ENCODE peak calls at places on chromosome 19, in four cellular contexts. One of them, this sample, is unnamed. For H3K4me1, the result is how much of the 10 kb centered on the place peaks cover.

GRCh38 chr19:4208385-4209094 is 20.8 kb upstream of the EBI3 start:
- DNase-seq in IMR-90: peak
- DNase-seq in Peyer's patch: peak
- DNase-seq in stomach: no peak
- DNase-seq in this sample: no peak

GRCh38 chr19:42942187-42942789 is 5.3 kb upstream of the PSG7 start:
- DNase-seq in IMR-90: peak
- DNase-seq in Peyer's patch: no peak
- DNase-seq in stomach: no peak
- DNase-seq in this sample: no peak

GRCh38 chr19:8395621-8396082 is 5.5 kb downstream of the RAB11B start:
- DNase-seq in IMR-90: no peak
- DNase-seq in Peyer's patch: no peak
- DNase-seq in stomach: no peak
- DNase-seq in this sample: no peak

GRCh38 chr19:10206226-10206873 is 11.6 kb upstream of the DNMT1 start:
- DNase-seq in IMR-90: peak
- DNase-seq in Peyer's patch: no peak
- DNase-seq in stomach: no peak
- DNase-seq in this sample: no peak

GRCh38 chr19:21321996-21322395 is 7.2 kb downstream of the ZNF708 start:
- DNase-seq in IMR-90: no peak
- DNase-seq in Peyer's patch: no peak
- DNase-seq in stomach: no peak
- DNase-seq in this sample: no peak

GRCh38 chr19:16470911-16471811 is 609 bp downstream of the EPS15L1 start:
- DNase-seq in IMR-90: peak
- DNase-seq in Peyer's patch: no peak
- DNase-seq in stomach: no peak
- DNase-seq in this sample: peak

GRCh38 chr19:54451331-54451871 is 2.4 kb downstream of the LENG8 start:
- DNase-seq in IMR-90: no peak
- DNase-seq in Peyer's patch: no peak
- DNase-seq in stomach: no peak
- DNase-seq in this sample: peak

GRCh38 chr19:17041994-17042393 is 15.4 kb upstream of the CPAMD8 start:
- DNase-seq in IMR-90: peak
- DNase-seq in Peyer's patch: no peak
- DNase-seq in stomach: no peak
- DNase-seq in this sample: no peak

GRCh38 chr19:39542198-39542597 is 2.2 kb upstream of the EID2 start:
- DNase-seq in IMR-90: no peak
- DNase-seq in Peyer's patch: no peak
- DNase-seq in stomach: no peak
- DNase-seq in this sample: no peak

GRCh38 chr19:39543477-39543857 is 3.5 kb upstream of the EID2 start:
- DNase-seq in IMR-90: no peak
- DNase-seq in Peyer's patch: no peak
- DNase-seq in stomach: no peak
- DNase-seq in this sample: no peak

GRCh38 chr19:39539519-39540332 is at the start of gene EID2:
- DNase-seq in IMR-90: peak
- DNase-seq in Peyer's patch: peak
- DNase-seq in stomach: peak
- DNase-seq in this sample: peak

GRCh38 chr19:39539165-39539518 is 819 bp downstream of the EID2 start:
- DNase-seq in IMR-90: peak
- DNase-seq in Peyer's patch: no peak
- DNase-seq in stomach: no peak
- DNase-seq in this sample: no peak

DNA sequence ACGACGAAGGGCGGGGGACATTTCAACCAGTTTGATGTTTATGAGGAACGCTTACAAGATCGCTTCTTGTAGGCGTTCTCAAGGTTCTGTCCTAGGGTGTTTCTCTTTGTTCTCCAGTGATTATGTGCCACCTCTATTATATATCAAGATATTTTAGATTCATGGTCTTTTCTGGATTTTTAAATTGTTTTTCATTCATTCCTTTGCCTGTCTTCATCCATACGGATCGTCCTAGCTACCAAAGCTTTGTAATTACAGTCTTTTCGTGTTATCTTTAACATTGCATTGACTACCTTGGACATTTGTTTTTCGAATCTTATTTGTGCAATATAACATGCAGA is 342 bp upstream of the EID2 start:
- DNase-seq in IMR-90: no peak
- DNase-seq in Peyer's patch: no peak
- DNase-seq in stomach: no peak
- DNase-seq in this sample: no peak
- H3K4me1 ChIP-seq in IMR-90: under half
- H3K4me1 ChIP-seq in Peyer's patch: under half
- H3K4me1 ChIP-seq in stomach: under half
- H3K4me1 ChIP-seq in this sample: under half

DNA sequence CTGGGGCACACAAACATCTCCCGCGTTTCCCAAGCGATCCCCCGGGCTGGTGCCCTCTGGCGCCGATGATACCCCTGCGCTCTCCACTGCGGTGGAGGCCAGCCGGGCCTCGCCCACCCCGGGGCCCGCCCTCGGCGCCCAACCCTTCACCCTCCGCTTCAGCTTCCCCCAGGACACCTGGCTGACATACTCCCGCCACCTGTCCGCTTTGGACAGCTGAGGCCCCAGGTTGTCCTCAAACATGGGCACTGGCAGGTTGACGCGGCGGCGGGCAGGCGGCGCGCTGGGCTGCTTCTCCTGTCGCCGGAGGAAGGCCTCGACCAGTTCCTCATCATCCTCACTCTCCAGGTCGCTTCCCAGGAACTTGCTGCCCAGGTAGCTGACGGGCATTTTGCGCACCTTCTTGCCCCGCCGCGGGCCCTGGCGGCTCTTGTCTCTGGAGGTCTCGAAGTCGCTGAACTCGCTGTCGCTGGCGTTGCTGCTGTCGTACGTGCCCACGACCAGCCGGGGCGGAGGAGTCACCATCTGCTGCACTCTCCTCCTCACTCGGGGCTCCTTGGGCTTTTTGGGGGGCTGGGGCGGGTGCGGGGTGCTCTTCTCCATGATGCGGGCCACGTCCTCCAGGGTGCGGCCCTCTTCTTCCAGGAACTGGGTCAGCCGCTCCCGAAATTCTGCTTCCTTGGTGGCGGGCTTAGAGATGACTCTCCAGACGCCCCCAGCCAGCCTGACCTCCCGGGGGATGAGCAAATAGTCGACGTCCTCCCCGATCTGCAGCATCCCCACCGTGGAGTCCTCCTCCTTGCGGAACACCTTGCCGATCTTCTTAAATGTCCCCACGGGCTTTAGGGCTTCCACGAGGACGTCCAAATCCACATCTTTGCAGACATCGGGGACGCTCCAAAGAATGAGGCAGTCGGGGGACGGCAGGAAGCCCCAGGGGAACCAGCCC is 1.1 kb downstream of the CCDC8 start:
- DNase-seq in IMR-90: no peak
- DNase-seq in Peyer's patch: no peak
- DNase-seq in stomach: no peak
- DNase-seq in this sample: peak
- TF ChIP-seq CTCF in IMR-90: no peak
- TF ChIP-seq CTCF in Peyer's patch: no peak
- TF ChIP-seq CTCF in stomach: no peak
- TF ChIP-seq CTCF in this sample: no peak

GRCh38 chr19:38210458-38210987 is 13.5 kb downstream of the DPF1 start:
- DNase-seq in IMR-90: peak
- DNase-seq in Peyer's patch: no peak
- DNase-seq in stomach: no peak
- DNase-seq in this sample: no peak
- H3K4me1 ChIP-seq in IMR-90: under half
- H3K4me1 ChIP-seq in Peyer's patch: under half
- H3K4me1 ChIP-seq in stomach: under half
- H3K4me1 ChIP-seq in this sample: under half

GRCh38 chr19:31353826-31354225 is 4.6 kb upstream of the TSHZ3 start:
- DNase-seq in IMR-90: no peak
- DNase-seq in Peyer's patch: no peak
- DNase-seq in stomach: no peak
- DNase-seq in this sample: peak
- TF ChIP-seq CTCF in IMR-90: no peak
- TF ChIP-seq CTCF in Peyer's patch: no peak
- TF ChIP-seq CTCF in stomach: no peak
- TF ChIP-seq CTCF in this sample: no peak

GRCh38 chr19:29675120-29675649 is 9.9 kb downstream of the PLEKHF1 start:
- DNase-seq in IMR-90: no peak
- DNase-seq in Peyer's patch: peak
- DNase-seq in stomach: no peak
- DNase-seq in this sample: peak
- H3K4me1 ChIP-seq in IMR-90: under half
- H3K4me1 ChIP-seq in Peyer's patch: half or more
- H3K4me1 ChIP-seq in stomach: half or more
- H3K4me1 ChIP-seq in this sample: under half

GRCh38 chr19:33392341-33393285 is 19.1 kb downstream of the CEBPG start:
- DNase-seq in IMR-90: no peak
- DNase-seq in Peyer's patch: peak
- DNase-seq in stomach: peak
- DNase-seq in this sample: peak
- TF ChIP-seq CTCF in IMR-90: no peak
- TF ChIP-seq CTCF in Peyer's patch: no peak
- TF ChIP-seq CTCF in stomach: no peak
- TF ChIP-seq CTCF in this sample: no peak

GRCh38 chr19:31960474-31960873 is 384.9 kb upstream of the ZNF507 start:
- DNase-seq in IMR-90: no peak
- DNase-seq in Peyer's patch: no peak
- DNase-seq in stomach: no peak
- DNase-seq in this sample: no peak
- H3K4me1 ChIP-seq in IMR-90: under half
- H3K4me1 ChIP-seq in Peyer's patch: under half
- H3K4me1 ChIP-seq in stomach: under half
- H3K4me1 ChIP-seq in this sample: under half

GRCh38 chr19:48341006-48341405 is 15.7 kb downstream of the EMP3 start:
- DNase-seq in IMR-90: peak
- DNase-seq in Peyer's patch: no peak
- DNase-seq in stomach: no peak
- DNase-seq in this sample: no peak

GRCh38 chr19:48338253-48338755 is 13.0 kb downstream of the EMP3 start:
- DNase-seq in IMR-90: no peak
- DNase-seq in Peyer's patch: no peak
- DNase-seq in stomach: no peak
- DNase-seq in this sample: no peak

GRCh38 chr19:48341515-48342413 is 16.4 kb downstream of the EMP3 start:
- DNase-seq in IMR-90: no peak
- DNase-seq in Peyer's patch: no peak
- DNase-seq in stomach: no peak
- DNase-seq in this sample: no peak

GRCh38 chr19:48342414-48342738 is 17.0 kb downstream of the EMP3 start:
- DNase-seq in IMR-90: no peak
- DNase-seq in Peyer's patch: no peak
- DNase-seq in stomach: no peak
- DNase-seq in this sample: no peak

DNA sequence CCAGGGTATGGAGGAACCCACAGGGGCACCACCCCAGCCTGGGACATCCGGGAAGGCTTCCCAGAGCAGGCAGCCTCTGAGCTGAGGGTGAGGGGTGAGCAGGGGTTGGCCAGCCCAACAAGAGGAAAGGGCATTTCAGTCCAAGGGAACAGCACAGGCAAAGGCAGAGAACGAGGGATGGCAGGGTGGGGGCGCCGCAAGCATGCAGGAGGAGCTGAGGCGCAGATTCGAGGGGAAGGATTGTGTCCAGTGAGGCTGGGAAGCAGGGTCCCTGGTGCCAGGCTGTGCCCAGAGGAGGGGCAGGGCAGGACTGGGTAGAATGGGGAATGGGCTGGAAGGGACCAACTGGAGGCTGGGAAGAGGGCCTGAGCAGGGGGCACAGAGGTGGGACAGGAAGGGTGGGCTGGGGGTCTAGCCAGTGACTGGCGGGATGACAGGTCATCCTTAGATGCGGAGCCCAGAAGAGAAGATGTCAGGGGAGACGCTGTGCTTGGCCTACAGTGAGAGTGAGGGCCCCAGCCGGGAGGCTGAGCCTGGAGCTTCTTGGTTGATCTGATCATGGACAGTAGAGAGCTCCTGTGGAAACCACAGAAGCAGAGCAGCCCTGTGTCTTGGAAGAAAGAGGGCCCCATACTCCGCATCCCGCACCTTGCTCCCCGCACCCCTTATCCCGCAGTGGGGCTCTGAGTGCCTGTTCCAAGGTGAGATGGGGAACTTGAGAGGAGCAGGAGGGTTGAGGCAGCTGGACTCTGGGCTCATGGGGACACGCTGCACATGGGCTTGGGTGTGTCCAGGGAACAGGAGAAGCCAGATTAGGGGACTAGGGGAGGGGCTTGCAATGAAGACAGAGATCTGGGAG is 13.7 kb downstream of the EMP3 start:
- DNase-seq in IMR-90: no peak
- DNase-seq in Peyer's patch: no peak
- DNase-seq in stomach: no peak
- DNase-seq in this sample: no peak
- TF ChIP-seq CTCF in IMR-90: no peak
- TF ChIP-seq CTCF in Peyer's patch: no peak
- TF ChIP-seq CTCF in stomach: no peak
- TF ChIP-seq CTCF in this sample: no peak

GRCh38 chr19:1239796-1240737 is 1.5 kb upstream of the ATP5F1D start:
- DNase-seq in IMR-90: peak
- DNase-seq in Peyer's patch: peak
- DNase-seq in stomach: peak
- DNase-seq in this sample: peak

GRCh38 chr19:1238373-1239303 is 833 bp upstream of the CBARP start:
- DNase-seq in IMR-90: no peak
- DNase-seq in Peyer's patch: no peak
- DNase-seq in stomach: no peak
- DNase-seq in this sample: no peak

GRCh38 chr19:1237754-1238372 is at the start of gene CBARP:
- DNase-seq in IMR-90: no peak
- DNase-seq in Peyer's patch: peak
- DNase-seq in stomach: no peak
- DNase-seq in this sample: no peak

GRCh38 chr19:1240925-1241324 is 626 bp upstream of the ATP5F1D start:
- DNase-seq in IMR-90: no peak
- DNase-seq in Peyer's patch: peak
- DNase-seq in stomach: no peak
- DNase-seq in this sample: no peak

GRCh38 chr19:1239420-1239795 is 1.6 kb upstream of the CBARP start:
- DNase-seq in IMR-90: no peak
- DNase-seq in Peyer's patch: peak
- DNase-seq in stomach: no peak
- DNase-seq in this sample: no peak
- H3K4me1 ChIP-seq in IMR-90: under half
- H3K4me1 ChIP-seq in Peyer's patch: under half
- H3K4me1 ChIP-seq in stomach: half or more
- H3K4me1 ChIP-seq in this sample: under half